ENCODE peak calls at places on chromosomes 12 and 14, in nine cellular contexts. I is mammary epithelial cell; G is CD4-positive, alpha-beta T cell; R is transverse colon; O is cardiac muscle cell; L is H1; Z is astrocyte; D is naive thymus-derived CD4-positive, alpha-beta T cell; S is HCT116. U is an unnamed sample.

GRCh38 chr12:120353556-120354317 is 15.2 kb downstream of the MSI1 start:
- DNase-seq in I (no peak), G (no peak), R (no peak), O (no peak), L (no peak), Z (no peak), D (no peak), S (no peak), U (no peak)

GRCh38 chr14:95314609-95315008 is 5.1 kb downstream of the CLMN start:
- DNase-seq in I (peak), G (no peak), R (peak), O (no peak), L (no peak), Z (no peak), D (no peak), S (no peak), U (no peak)

GRCh38 chr12:102528111-102528510 is 47.7 kb upstream of the IGF1 start:
- DNase-seq in I (no peak), G (no peak), R (no peak), O (no peak), L (no peak), Z (peak), D (no peak), S (no peak), U (no peak)

GRCh38 chr14:100608586-100609330 is 21.5 kb upstream of the BEGAIN start:
- DNase-seq in I (no peak), G (peak), R (peak), O (no peak), L (no peak), Z (no peak), D (no peak), S (no peak), U (no peak)

GRCh38 chr14:36238666-36239363 is 62.3 kb upstream of the PTCSC3 start:
- DNase-seq in I (peak), G (no peak), R (no peak), O (no peak), L (no peak), Z (peak), D (no peak), S (no peak), U (no peak)

GRCh38 chr14:57657487-57657886 is 163.8 kb upstream of the CCDC198 start:
- DNase-seq in I (peak), G (no peak), R (no peak), O (no peak), L (no peak), Z (peak), D (no peak), S (no peak), U (no peak)

GRCh38 chr14:53696217-53696965 is 260.2 kb downstream of the BMP4 start:
- DNase-seq in I (peak), G (no peak), R (no peak), O (peak), L (no peak), Z (peak), D (no peak), S (no peak), U (no peak)

GRCh38 chr14:77303417-77304156 is 17.1 kb downstream of the POMT2 start:
- DNase-seq in I (peak), G (no peak), R (no peak), O (no peak), L (no peak), Z (peak), D (no peak), S (peak), U (no peak)

GRCh38 chr12:49557917-49558215 is 10.1 kb downstream of the MCRS1 start:
- DNase-seq in I (no peak), G (no peak), R (no peak), O (no peak), L (no peak), Z (no peak), D (no peak), S (no peak), U (no peak)

GRCh38 chr12:51383281-51383905 is 7.8 kb downstream of the GALNT6 start:
- DNase-seq in I (peak), G (no peak), R (no peak), O (no peak), L (no peak), Z (no peak), D (no peak), S (no peak), U (peak)

GRCh38 chr12:30880061-30880460 is 46.5 kb upstream of the TSPAN11 start:
- DNase-seq in I (no peak), G (no peak), R (no peak), O (peak), L (no peak), Z (no peak), D (no peak), S (no peak), U (no peak)

GRCh38 chr12:116365114-116365513 is 87.6 kb upstream of the MED13L start:
- DNase-seq in I (no peak), G (no peak), R (no peak), O (no peak), L (no peak), Z (no peak), D (no peak), S (no peak), U (no peak)

GRCh38 chr14:104651876-104652260 is 37.5 kb upstream of the INF2 start:
- DNase-seq in I (no peak), G (no peak), R (no peak), O (no peak), L (no peak), Z (no peak), D (no peak), S (no peak), U (no peak)

GRCh38 chr14:98999345-98999744 is 272.7 kb downstream of the BCL11B start:
- DNase-seq in I (no peak), G (no peak), R (no peak), O (no peak), L (no peak), Z (no peak), D (no peak), S (no peak), U (no peak)

GRCh38 chr14:95597784-95598204 is 62.9 kb downstream of the GLRX5 start:
- DNase-seq in I (peak), G (no peak), R (no peak), O (peak), L (peak), Z (peak), D (no peak), S (no peak), U (peak)

DNA sequence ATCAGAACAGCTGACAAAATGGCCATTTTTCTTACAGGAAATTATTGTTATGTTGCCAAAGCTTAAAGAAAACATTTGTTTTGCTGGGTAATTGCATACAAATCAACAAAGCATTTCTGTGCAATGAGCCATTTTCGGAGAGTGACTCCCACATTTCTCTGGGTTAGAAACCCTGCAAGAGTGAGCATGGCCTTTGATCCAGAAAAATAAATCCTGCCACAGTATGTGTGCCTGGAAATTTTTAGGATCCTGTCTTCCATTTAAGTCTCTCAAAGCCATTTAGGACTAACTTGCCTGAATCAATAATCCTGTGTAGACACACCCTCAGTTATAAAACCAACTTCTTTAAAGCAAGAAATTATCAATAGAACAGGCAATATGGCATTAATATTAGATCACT is 617 bp downstream of the SLCO1A2 start:
- DNase-seq in I (no peak), G (no peak), R (no peak), O (no peak), L (no peak), Z (no peak), D (no peak), S (no peak), U (no peak)
- H3K27ac ChIP-seq in I (no peak), G (no peak), R (no peak), O (no peak), L (no peak), Z (no peak), D (no peak), S (no peak), U (no peak)

GRCh38 chr12:16171348-16171747 is 106.1 kb downstream of the SLC15A5 start:
- DNase-seq in I (no peak), G (no peak), R (no peak), O (no peak), L (no peak), Z (no peak), D (no peak), S (no peak), U (no peak)
- H3K27ac ChIP-seq in I (no peak), G (no peak), R (no peak), O (no peak), L (no peak), Z (no peak), D (no peak), S (no peak), U (no peak)

DNA sequence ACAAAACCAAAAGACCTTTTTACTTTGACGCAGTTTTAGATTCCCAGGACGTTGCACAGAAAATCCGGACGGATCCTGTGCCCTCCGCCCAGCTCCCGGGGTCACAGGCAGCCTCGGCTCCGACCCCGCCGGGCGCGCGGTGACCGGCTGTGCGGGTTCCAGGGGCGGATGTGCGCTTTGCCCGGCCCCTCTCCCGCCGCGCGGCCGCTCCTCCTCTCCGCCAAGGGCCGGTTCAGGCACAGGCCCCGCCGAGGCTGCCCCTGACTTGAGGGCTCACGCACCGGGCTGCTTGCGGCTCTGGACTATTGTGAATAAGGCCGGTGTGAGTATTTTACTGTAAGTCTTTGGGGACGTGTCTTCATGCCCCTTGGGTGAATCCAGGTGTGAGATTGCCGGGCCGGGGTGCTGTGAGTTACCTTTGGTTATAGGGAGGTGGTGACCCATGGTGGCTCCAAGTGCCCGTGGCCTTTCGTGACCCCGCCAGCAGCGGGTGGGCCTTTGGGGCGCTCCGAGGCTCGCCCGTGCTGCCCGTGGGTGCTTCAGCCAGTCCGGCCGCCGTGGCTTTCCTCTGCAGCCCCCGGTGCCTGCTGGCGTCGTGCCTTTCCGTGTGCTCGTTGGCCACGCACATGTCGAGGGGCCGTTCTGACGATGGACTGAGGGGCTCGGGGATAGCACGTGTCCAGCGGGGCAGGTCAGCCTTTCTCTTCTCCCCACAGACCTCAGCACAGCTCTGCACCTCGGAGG is 45.9 kb downstream of the NOC4L start:
- DNase-seq in I (no peak), G (no peak), R (peak), O (peak), L (no peak), Z (no peak), D (peak), S (no peak), U (peak)
- H3K27ac ChIP-seq in I (no peak), G (peak), R (peak), O (peak), L (no peak), Z (no peak), D (peak), S (peak), U (peak)

DNA sequence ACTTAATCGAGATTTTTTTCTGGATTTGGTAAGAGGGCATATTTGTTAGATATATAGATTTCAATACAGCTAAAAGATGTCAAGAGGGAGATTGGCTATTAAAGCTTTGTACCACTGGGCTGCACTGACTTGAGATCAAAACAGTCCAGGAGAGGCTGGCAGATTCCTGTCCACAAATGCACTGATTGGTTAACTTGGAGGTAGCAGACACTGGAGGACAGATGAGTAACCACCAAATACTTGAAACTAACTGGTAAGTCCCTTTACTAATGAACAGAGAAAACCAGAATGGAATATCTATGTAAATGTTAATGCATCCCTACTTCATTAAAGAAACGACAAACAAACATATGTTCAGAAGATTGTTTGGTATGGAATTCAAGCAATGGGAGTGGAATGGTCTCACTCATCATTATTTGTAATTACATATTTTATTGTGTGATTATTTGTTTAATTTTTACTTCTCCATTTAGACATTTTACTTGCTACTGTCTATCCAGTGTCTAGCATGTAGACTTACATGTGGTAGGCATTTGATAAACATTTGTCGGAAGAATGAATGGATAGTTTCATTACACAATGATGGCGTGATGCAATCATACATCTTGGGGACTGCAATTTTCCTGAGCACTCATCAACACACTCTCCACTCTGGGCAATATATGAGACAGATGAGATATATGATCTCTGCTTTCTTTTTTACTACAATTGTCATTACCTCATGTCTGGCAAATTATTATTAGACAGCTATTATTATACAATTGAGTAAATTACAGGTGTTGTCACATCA is 416.4 kb downstream of the LRIG3 start:
- DNase-seq in I (peak), G (no peak), R (no peak), O (no peak), L (no peak), Z (no peak), D (no peak), S (no peak), U (no peak)
- H3K27ac ChIP-seq in I (peak), G (no peak), R (no peak), O (no peak), L (no peak), Z (no peak), D (no peak), S (no peak), U (no peak)

GRCh38 chr12:107607464-107608392 is 77.9 kb upstream of the PWP1 start:
- DNase-seq in I (peak), G (peak), R (peak), O (peak), L (peak), Z (peak), D (peak), S (peak), U (peak)
- H3K27ac ChIP-seq in I (no peak), G (no peak), R (no peak), O (no peak), L (no peak), Z (no peak), D (no peak), S (no peak), U (no peak)

U was measured in WERI-Rb-1.